ENCODE peak calls at places on chromosome 16, in five cellular contexts. A, M, V, J and W are unnamed samples.

GRCh38 chr16:73023320-73023719 is 24.6 kb downstream of the ZFHX3 start:
- DNase-seq in A (no peak), M (no peak), V (no peak), J (peak; percentile 23), W (no peak)

GRCh38 chr16:46916980-46917379 is 32.8 kb downstream of the GPT2 start:
- DNase-seq in A (no peak), M (no peak), V (peak; percentile 25), J (no peak), W (no peak)

GRCh38 chr16:56515665-56516064 is 4.2 kb downstream of the BBS2 start:
- DNase-seq in A (no peak), M (no peak), V (no peak), J (no peak), W (no peak)

GRCh38 chr16:50195276-50195675 is 42.2 kb downstream of the TENT4B start:
- DNase-seq in A (no peak), M (no peak), V (no peak), J (no peak), W (no peak)

GRCh38 chr16:15509051-15509592 is 74.7 kb downstream of the BMERB1 start:
- DNase-seq in A (no peak), M (no peak), V (no peak), J (no peak), W (no peak)

GRCh38 chr16:54236761-54237160 is 49.8 kb downstream of the IRX3 start:
- DNase-seq in A (no peak), M (no peak), V (no peak), J (no peak), W (no peak)

GRCh38 chr16:7745321-7745720 is 412.7 kb downstream of the RBFOX1 start:
- DNase-seq in A (no peak), M (no peak), V (no peak), J (no peak), W (no peak)

GRCh38 chr16:84115919-84116719 is 623 bp downstream of the MBTPS1 start:
- DNase-seq in A (no peak), M (peak; percentile 62), V (peak; percentile 19), J (peak; percentile 78), W (peak; percentile 30)

GRCh38 chr16:49116873-49117272 is 164.8 kb downstream of the CBLN1 start:
- DNase-seq in A (no peak), M (no peak), V (no peak), J (no peak), W (peak; percentile 39)

GRCh38 chr16:57092786-57093301 is 461 bp downstream of the CPNE2 start:
- DNase-seq in A (peak; percentile 40), M (peak; percentile 54), V (peak; percentile 62), J (peak; percentile 65), W (no peak)

GRCh38 chr16:88466175-88466862 is 13.2 kb downstream of the ZFPM1 start:
- DNase-seq in A (no peak), M (no peak), V (no peak), J (no peak), W (no peak)

GRCh38 chr16:49350265-49351103 is 23.1 kb upstream of the C16orf78 start:
- DNase-seq in A (peak; percentile 56), M (peak; percentile 71), V (peak; percentile 54), J (peak; percentile 76), W (peak; percentile 60)

GRCh38 chr16:845349-845740 is 44.8 kb upstream of the GNG13 start:
- DNase-seq in A (no peak), M (no peak), V (no peak), J (no peak), W (no peak)

GRCh38 chr16:14486520-14487303 is 143.3 kb downstream of the PARN start:
- DNase-seq in A (peak; percentile 83), M (peak; percentile 82), V (peak; percentile 94), J (peak; percentile 89), W (peak; percentile 71)

GRCh38 chr16:26175944-26176343 is 484.2 kb downstream of the HS3ST4 start:
- DNase-seq in A (no peak), M (no peak), V (no peak), J (no peak), W (no peak)

GRCh38 chr16:16861546-16861945 is 482.6 kb downstream of the NPIPA7 start:
- DNase-seq in A (peak; percentile 17), M (peak; percentile 49), V (peak; percentile 38), J (peak; percentile 73), W (peak; percentile 18)

GRCh38 chr16:67657751-67658518 is 2.1 kb downstream of the ACD start:
- DNase-seq in A (no peak), M (no peak), V (no peak), J (no peak), W (no peak)

GRCh38 chr16:86536621-86537020 is 18.4 kb downstream of the MTHFSD start:
- DNase-seq in A (no peak), M (no peak), V (no peak), J (no peak), W (no peak)

GRCh38 chr16:19094542-19095365 is 19.0 kb upstream of the ITPRIPL2 start:
- DNase-seq in A (no peak), M (peak; percentile 50), V (no peak), J (peak; percentile 71), W (no peak)

GRCh38 chr16:24309222-24309905 is 53.2 kb downstream of the CACNG3 start:
- DNase-seq in A (no peak), M (no peak), V (no peak), J (no peak), W (peak; percentile 46)

GRCh38 chr16:49754495-49755290 is 101.2 kb downstream of the ZNF423 start:
- DNase-seq in A (no peak), M (peak; percentile 20), V (no peak), J (peak; percentile 48), W (no peak)

GRCh38 chr16:15732416-15732815 is 82.4 kb downstream of the NDE1 start:
- DNase-seq in A (no peak), M (no peak), V (no peak), J (no peak), W (no peak)

GRCh38 chr16:46737621-46738214 is 10.4 kb downstream of the MYLK3 start:
- DNase-seq in A (no peak), M (no peak), V (no peak), J (no peak), W (no peak)

DNA sequence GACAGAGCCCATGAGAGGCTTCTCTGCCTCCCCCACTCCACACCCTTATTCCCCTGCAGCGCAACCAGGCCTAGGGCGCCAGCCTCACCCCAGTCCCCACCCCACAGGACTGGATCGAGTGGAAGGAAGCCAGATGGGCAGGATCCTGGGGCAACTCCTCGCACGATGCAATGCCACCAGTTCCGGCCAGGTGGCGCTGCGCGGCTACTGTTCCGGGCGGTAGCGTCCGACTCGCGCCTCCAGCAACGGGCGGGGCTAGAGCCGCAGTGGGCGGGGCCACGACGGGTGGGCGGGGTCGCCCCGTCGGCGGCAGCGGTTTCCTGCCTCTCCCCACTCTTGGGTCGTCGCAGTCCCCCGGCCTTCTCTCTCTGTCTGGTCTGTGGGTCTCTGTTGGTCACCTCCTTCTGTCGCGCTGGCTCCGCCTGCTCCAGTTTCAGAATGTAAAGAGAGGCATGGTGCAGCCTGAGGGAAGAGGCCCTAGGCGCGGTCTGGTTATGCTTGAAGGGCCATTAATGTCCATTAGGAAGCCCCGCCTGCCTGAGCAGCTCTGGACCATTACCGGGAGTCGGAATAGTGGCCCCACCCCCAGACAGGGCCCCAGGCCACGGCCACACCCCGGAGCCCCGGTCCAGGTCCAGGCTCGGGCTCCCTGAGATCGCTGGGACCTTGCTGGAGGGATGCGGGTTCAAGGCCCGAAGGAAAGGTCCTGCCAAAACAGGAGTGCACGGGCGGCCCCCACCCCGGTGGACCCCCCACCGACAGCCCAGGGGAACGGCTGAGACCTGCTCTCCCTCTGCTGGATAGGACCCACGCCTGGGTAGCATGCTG is 3.4 kb upstream of the NHERF2 start:
- DNase-seq in A (peak; percentile 96), M (peak; percentile 97), V (peak; percentile 88), J (peak; percentile 97), W (peak; percentile 99)
- TF ChIP-seq POLR2A in A (peak; percentile 53), M (peak; percentile 42), V (peak; percentile 61), J (peak; percentile 41), W (no peak)

DNA sequence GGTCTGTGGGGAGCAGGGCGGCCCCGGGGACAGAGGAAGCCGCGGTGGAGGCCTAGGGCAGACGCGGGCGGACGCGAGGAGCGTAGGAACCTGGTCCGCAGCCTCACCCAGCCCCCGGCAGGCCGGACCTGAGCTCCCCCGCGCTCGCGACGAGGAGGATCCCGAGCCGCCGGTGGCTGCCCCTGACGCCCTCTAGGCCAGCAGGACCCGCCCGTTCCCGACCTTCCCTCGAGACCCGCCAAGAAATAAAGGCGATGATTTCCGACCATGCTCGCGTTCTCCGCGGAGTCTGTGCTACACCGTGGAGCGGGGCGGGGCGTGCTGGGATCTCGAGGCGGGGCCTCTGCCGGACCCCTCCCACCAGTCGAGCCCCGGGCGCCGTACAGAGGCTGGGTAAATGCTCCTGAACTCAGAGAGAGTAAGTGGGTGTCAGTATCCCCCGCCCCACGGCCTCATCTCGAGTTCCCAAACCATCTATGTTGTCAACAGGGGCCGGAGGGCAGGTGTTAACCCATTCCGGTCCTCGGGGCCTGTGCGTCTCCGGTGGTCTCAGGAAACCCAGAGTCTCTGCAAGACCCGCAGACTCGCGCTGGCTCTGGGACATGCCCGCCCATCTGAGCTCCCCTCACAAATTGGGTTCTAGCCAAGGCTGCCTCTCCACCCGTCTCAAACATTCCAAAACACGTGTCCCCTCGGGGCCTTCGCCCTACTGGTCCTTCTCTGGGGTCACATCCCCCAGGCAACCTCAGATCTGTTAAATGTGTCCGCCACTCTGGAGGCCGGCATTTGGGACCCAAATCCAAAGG is 13.7 kb downstream of the SYCE1L start:
- DNase-seq in A (peak; percentile 71), M (peak; percentile 75), V (peak; percentile 78), J (peak; percentile 84), W (no peak)
- TF ChIP-seq POLR2A in A (peak; percentile 41), M (no peak), V (peak; percentile 51), J (peak; percentile 8), W (peak; percentile 35)

GRCh38 chr16:82655315-82655714 is 28.5 kb downstream of the CDH13 start:
- DNase-seq in A (no peak), M (peak; percentile 45), V (no peak), J (peak; percentile 86), W (no peak)
- TF ChIP-seq POLR2A in A (no peak), M (no peak), V (no peak), J (no peak), W (no peak)

DNA sequence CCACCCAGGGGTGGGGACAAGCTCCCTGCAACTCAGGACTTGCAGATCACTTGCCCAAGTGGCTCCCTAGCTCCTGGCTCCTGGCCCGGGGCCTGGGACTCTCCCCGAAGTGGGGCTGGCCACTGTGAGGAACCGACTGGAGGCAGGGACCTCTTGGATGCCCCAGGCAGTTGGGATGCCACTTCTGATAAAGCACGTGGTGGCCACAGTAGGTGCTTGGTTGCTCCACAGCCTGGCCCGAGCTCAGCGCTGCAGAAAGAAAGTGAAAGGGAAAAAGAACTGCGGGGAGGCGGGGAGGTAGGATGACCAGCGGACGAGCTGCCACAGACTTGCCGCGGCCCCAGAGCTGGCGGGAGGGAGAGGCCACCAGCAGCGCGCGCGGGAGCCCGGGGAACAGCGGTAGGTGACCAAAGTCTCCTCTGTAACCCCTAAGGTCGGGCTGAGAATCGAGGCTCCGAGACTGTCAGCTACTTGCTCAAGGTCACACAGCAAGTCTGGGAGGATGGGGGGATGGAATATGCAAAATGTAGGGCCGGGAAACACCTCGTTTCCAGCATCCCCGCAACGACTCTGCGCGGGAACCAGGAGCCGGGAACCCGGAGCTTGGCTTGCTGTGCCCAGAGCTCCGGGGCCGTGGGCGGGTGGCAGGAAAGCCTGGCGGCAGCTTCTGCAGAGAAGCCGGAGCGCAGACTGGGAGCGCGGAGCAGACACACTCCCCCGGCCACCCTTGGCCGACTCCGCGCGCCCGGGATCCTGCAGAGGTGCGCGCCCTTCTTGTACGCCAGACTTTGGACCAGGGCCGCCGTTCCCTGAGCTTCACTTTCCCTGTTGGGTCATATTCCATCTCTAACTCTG is 1.9 kb downstream of the CIITA start:
- DNase-seq in A (peak; percentile 35), M (peak; percentile 58), V (no peak), J (peak; percentile 82), W (peak; percentile 66)
- TF ChIP-seq POLR2A in A (no peak), M (no peak), V (no peak), J (peak; percentile 59), W (peak; percentile 1)